ENCODE peak calls at places on chromosomes 5 and 9, in five cellular contexts. One of them, this sample, is unnamed.

GRCh38 chr9:101629624-101630023 is 34.9 kb upstream of the PPP3R2 start:
- DNase-seq in NCI-H1694: no peak
- DNase-seq in HTR-8/SVneo: no peak
- DNase-seq in fibroblast of lung: no peak
- DNase-seq in NCI-H1436: no peak
- DNase-seq in this sample: no peak

GRCh38 chr5:150640311-150641005 is at the start of gene SYNPO:
- DNase-seq in fibroblast of lung: peak
- DNase-seq in HTR-8/SVneo: peak
- DNase-seq in NCI-H1694: no peak
- DNase-seq in NCI-H1436: no peak
- DNase-seq in this sample: peak

GRCh38 chr9:113154471-113154870 is 3.7 kb downstream of the SLC31A2 start:
- DNase-seq in HTR-8/SVneo: no peak
- DNase-seq in NCI-H1436: no peak
- DNase-seq in fibroblast of lung: peak
- DNase-seq in NCI-H1694: no peak
- DNase-seq in this sample: peak

GRCh38 chr5:42985129-42986037 is 54.7 kb downstream of the ANXA2R start:
- DNase-seq in HTR-8/SVneo: no peak
- DNase-seq in NCI-H1436: no peak
- DNase-seq in NCI-H1694: no peak
- DNase-seq in fibroblast of lung: peak
- DNase-seq in this sample: peak

GRCh38 chr5:58094031-58094430 is 365.9 kb downstream of the PLK2 start:
- DNase-seq in HTR-8/SVneo: peak
- DNase-seq in NCI-H1436: no peak
- DNase-seq in fibroblast of lung: no peak
- DNase-seq in NCI-H1694: no peak
- DNase-seq in this sample: no peak

GRCh38 chr5:160324885-160325284 is 12.5 kb upstream of the CCNJL start:
- DNase-seq in HTR-8/SVneo: no peak
- DNase-seq in NCI-H1694: no peak
- DNase-seq in fibroblast of lung: no peak
- DNase-seq in NCI-H1436: no peak
- DNase-seq in this sample: no peak

GRCh38 chr5:148905541-148905940 is 79.1 kb downstream of the ADRB2 start:
- DNase-seq in NCI-H1694: no peak
- DNase-seq in NCI-H1436: no peak
- DNase-seq in HTR-8/SVneo: no peak
- DNase-seq in fibroblast of lung: no peak
- DNase-seq in this sample: no peak

GRCh38 chr5:96431376-96432244 is 1.4 kb downstream of the PCSK1 start:
- DNase-seq in fibroblast of lung: peak
- DNase-seq in NCI-H1694: no peak
- DNase-seq in NCI-H1436: peak
- DNase-seq in HTR-8/SVneo: no peak
- DNase-seq in this sample: peak

GRCh38 chr9:33524431-33524947 is 438 bp downstream of the ANKRD18B start:
- DNase-seq in fibroblast of lung: no peak
- DNase-seq in NCI-H1436: no peak
- DNase-seq in HTR-8/SVneo: no peak
- DNase-seq in NCI-H1694: peak
- DNase-seq in this sample: no peak

GRCh38 chr5:161382702-161383101 is 163.8 kb downstream of the GABRB2 start:
- DNase-seq in NCI-H1694: no peak
- DNase-seq in NCI-H1436: no peak
- DNase-seq in fibroblast of lung: no peak
- DNase-seq in HTR-8/SVneo: no peak
- DNase-seq in this sample: no peak

GRCh38 chr9:38094165-38094564 is 25.1 kb upstream of the SHB start:
- DNase-seq in fibroblast of lung: no peak
- DNase-seq in HTR-8/SVneo: no peak
- DNase-seq in NCI-H1694: no peak
- DNase-seq in NCI-H1436: no peak
- DNase-seq in this sample: no peak

GRCh38 chr5:364497-364896 is 43.0 kb downstream of the AHRR start:
- DNase-seq in fibroblast of lung: no peak
- DNase-seq in NCI-H1694: no peak
- DNase-seq in NCI-H1436: no peak
- DNase-seq in HTR-8/SVneo: no peak
- DNase-seq in this sample: no peak

GRCh38 chr5:45335346-45335745 is 360.8 kb downstream of the HCN1 start:
- DNase-seq in fibroblast of lung: no peak
- DNase-seq in NCI-H1436: no peak
- DNase-seq in NCI-H1694: no peak
- DNase-seq in HTR-8/SVneo: no peak
- DNase-seq in this sample: no peak